ENCODE peak calls at places on chromosomes 2 and 18, in nine cellular contexts. B is NCI-H1694, A is RCC 7860, J is KBM-7, T is ELR, S is lower lobe of right lung, X is A549, M is GM12891, W is left cardiac atrium. L is an unnamed sample.

GRCh38 chr2:28394331-28394877 is 1.7 kb downstream of the FOSL2 start:
- DNase-seq in B (no peak), T (peak; percentile 68), J (no peak), M (no peak), W (peak; percentile 54), S (peak; percentile 75), A (peak; percentile 28), X (peak; percentile 44), L (peak; percentile 39)

GRCh38 chr2:239555566-239555895 is 154.7 kb upstream of the HDAC4 start:
- DNase-seq in X (no peak), A (no peak), S (no peak), M (no peak), B (no peak), W (no peak), J (no peak), T (no peak), L (no peak)

GRCh38 chr2:131493199-131494018 is 1.2 kb upstream of the MZT2A start:
- DNase-seq in B (no peak), X (no peak), T (peak; percentile 19), A (no peak), J (peak; percentile 16), S (no peak), M (no peak), W (no peak), L (no peak)

GRCh38 chr2:64989982-64990614 is 899 bp downstream of the SLC1A4 start:
- DNase-seq in B (peak; percentile 0), W (no peak), A (no peak), J (no peak), S (no peak), T (peak; percentile 11), X (no peak), M (no peak), L (no peak)

GRCh38 chr2:163343316-163343715 is 392.5 kb downstream of the FIGN start:
- DNase-seq in X (no peak), M (no peak), S (no peak), B (no peak), A (no peak), J (no peak), W (no peak), T (no peak), L (no peak)

GRCh38 chr2:25976884-25977741 is 5.2 kb downstream of the KIF3C start:
- DNase-seq in B (no peak), X (peak; percentile 78), S (no peak), W (no peak), T (peak; percentile 51), A (peak; percentile 81), J (no peak), M (no peak), L (no peak)

GRCh38 chr2:160940699-160941098 is 219.5 kb upstream of the TANK start:
- DNase-seq in M (no peak), J (no peak), X (no peak), B (no peak), S (no peak), T (no peak), W (no peak), A (no peak), L (no peak)

GRCh38 chr2:176114120-176114929 is 2.3 kb upstream of the HOXD10 start:
- DNase-seq in X (no peak), B (no peak), J (no peak), T (no peak), A (no peak), S (no peak), W (no peak), M (no peak), L (no peak)

GRCh38 chr2:238929242-238930081 is 81.6 kb downstream of the TWIST2 start:
- DNase-seq in T (no peak), A (no peak), J (no peak), X (no peak), M (no peak), W (peak; percentile 76), S (no peak), B (no peak), L (no peak)

GRCh38 chr2:96679843-96680242 is 37.3 kb downstream of the FER1L5 start:
- DNase-seq in S (no peak), A (no peak), T (no peak), X (no peak), M (no peak), J (no peak), B (no peak), W (peak; percentile 60), L (no peak)

GRCh38 chr2:9704600-9704999 is 73.8 kb upstream of the YWHAQ start:
- DNase-seq in S (no peak), B (no peak), T (no peak), J (no peak), X (no peak), M (no peak), A (no peak), W (no peak), L (no peak)

GRCh38 chr2:105865222-105865913 is 120.7 kb downstream of the NCK2 start:
- DNase-seq in W (no peak), J (no peak), A (no peak), S (no peak), B (no peak), M (no peak), T (peak; percentile 44), X (no peak), L (no peak)

GRCh38 chr2:88925770-88926462 is 234.4 kb downstream of the RPIA start:
- DNase-seq in T (no peak), B (no peak), J (no peak), M (no peak), A (no peak), S (no peak), W (no peak), X (no peak), L (no peak)

GRCh38 chr2:105929506-105929905 is 184.8 kb downstream of the NCK2 start:
- DNase-seq in T (no peak), W (peak; percentile 34), A (no peak), S (no peak), J (peak; percentile 37), X (no peak), M (no peak), B (no peak), L (peak; percentile 29)

GRCh38 chr18:59540356-59540755 is 156.9 kb downstream of the CCBE1 start:
- DNase-seq in T (no peak), M (no peak), A (no peak), X (no peak), W (no peak), J (no peak), B (no peak), S (no peak), L (no peak)

GRCh38 chr2:66853585-66853984 is 418.7 kb downstream of the MEIS1 start:
- DNase-seq in W (no peak), B (no peak), T (no peak), X (no peak), S (no peak), M (no peak), A (no peak), J (no peak), L (no peak)

GRCh38 chr2:241179894-241180293 is 8.6 kb upstream of the ANO7 start:
- DNase-seq in B (no peak), M (no peak), A (no peak), X (no peak), S (no peak), T (no peak), J (no peak), W (no peak), L (no peak)

GRCh38 chr2:68936462-68936861 is 16.2 kb downstream of the GKN2 start:
- DNase-seq in A (peak; percentile 63), B (no peak), T (peak; percentile 79), W (no peak), J (no peak), X (no peak), S (no peak), M (no peak), L (no peak)

GRCh38 chr2:67446504-67446911 is 49.4 kb downstream of the ETAA1 start:
- DNase-seq in A (no peak), T (peak; percentile 47), W (no peak), S (no peak), M (no peak), J (no peak), X (no peak), B (peak; percentile 63), L (no peak)

GRCh38 chr2:76268928-76269327 is 558.2 kb upstream of the GCFC2 start:
- DNase-seq in A (no peak), W (no peak), X (peak; percentile 11), B (peak; percentile 31), T (no peak), M (no peak), S (no peak), J (no peak), L (no peak)

GRCh38 chr2:28377984-28378678 is 14.5 kb upstream of the FOSL2 start:
- DNase-seq in X (no peak), W (no peak), A (no peak), S (peak; percentile 80), T (no peak), B (peak; percentile 13), M (no peak), J (peak; percentile 74), L (no peak)

GRCh38 chr2:142980246-142981068 is 103.0 kb downstream of the KYNU start:
- DNase-seq in T (peak; percentile 69), J (peak; percentile 65), M (no peak), S (no peak), X (peak; percentile 57), W (no peak), B (peak; percentile 67), A (peak; percentile 14), L (no peak)

GRCh38 chr18:25147878-25148488 is 204.0 kb downstream of the ZNF521 start:
- DNase-seq in J (no peak), X (no peak), W (no peak), M (no peak), A (no peak), S (no peak), B (no peak), T (no peak), L (no peak)

GRCh38 chr18:23935804-23936203 is 78.8 kb upstream of the TTC39C start:
- DNase-seq in A (no peak), X (no peak), J (no peak), W (no peak), B (no peak), S (no peak), T (no peak), M (no peak), L (no peak)

GRCh38 chr2:18721038-18721922 is 131.9 kb upstream of the NT5C1B start:
- DNase-seq in B (no peak), W (peak; percentile 51), X (no peak), M (no peak), S (no peak), J (no peak), A (no peak), T (no peak), L (no peak)

GRCh38 chr2:128530025-128530573 is 211.4 kb upstream of the HS6ST1 start:
- DNase-seq in W (no peak), B (no peak), J (no peak), S (no peak), X (no peak), T (no peak), A (no peak), M (no peak), L (no peak)

GRCh38 chr2:226782092-226782713 is 17.4 kb downstream of the IRS1 start:
- DNase-seq in W (no peak), S (no peak), B (no peak), M (no peak), T (no peak), X (no peak), A (no peak), J (no peak), L (no peak)

GRCh38 chr2:45253151-45253550 is 243.9 kb upstream of the SIX2 start:
- DNase-seq in S (no peak), A (no peak), T (peak; percentile 28), J (no peak), B (no peak), X (no peak), W (no peak), M (no peak), L (no peak)

GRCh38 chr18:27110319-27110718 is 74.8 kb downstream of the CHST9 start:
- DNase-seq in T (no peak), S (no peak), B (peak; percentile 26), M (no peak), J (no peak), A (no peak), X (no peak), W (no peak), L (no peak)

GRCh38 chr18:68937204-68937603 is 139.3 kb downstream of the CCDC102B start:
- DNase-seq in X (no peak), B (no peak), T (no peak), A (no peak), M (no peak), S (no peak), J (no peak), W (no peak), L (no peak)

L was measured in activated CD4-positive, alpha-beta T cell treated with anti-CD3 and anti-CD28 coated beads for 4 hours.